ENCODE peak calls at places on chromosomes 4 and X, in ten cellular contexts. J is Right ventricle myocardium superior; T is hypothalamus; D is amygdala; C is mesenchymal stem cell; X is amniotic stem cell; O is AG04450; L is choroid plexus epithelial cell; Q is activated CD4-positive, alpha-beta T cell treated with anti-CD3 and anti-CD28 coated beads, Interleukin-2, amount 10 ng/mL, durations not matched to agents 7 days and 5 days; R is NCI-H2029. Y is an unnamed sample.

GRCh38 chr4:98558366-98558765 is 100.0 kb downstream of the TSPAN5 start:
- DNase-seq in J (no peak), T (no peak), D (no peak), C (no peak), X (no peak), O (no peak), L (no peak), Q (no peak), R (no peak), Y (no peak)

GRCh38 chrX:120365968-120366367 is 4.1 kb downstream of the ATP1B4 start:
- DNase-seq in J (no peak), T (no peak), D (no peak), C (no peak), X (no peak), O (no peak), L (no peak), Q (no peak), R (no peak), Y (no peak)

GRCh38 chr4:111398906-111399330 is 746.3 kb upstream of the FAM241A start:
- DNase-seq in J (no peak), T (no peak), D (no peak), C (no peak), X (no peak), O (no peak), L (peak), Q (no peak), R (no peak), Y (no peak)

GRCh38 chrX:133783273-133783672 is 202.1 kb downstream of the GPC3 start:
- DNase-seq in J (no peak), T (no peak), D (no peak), C (no peak), X (no peak), O (no peak), L (no peak), Q (no peak), R (no peak), Y (no peak)

GRCh38 chrX:51332188-51332942 is at the start of gene NUDT10:
- DNase-seq in J (peak), T (peak), D (peak), C (peak), X (no peak), O (no peak), L (peak), Q (peak), R (no peak), Y (no peak)

GRCh38 chr4:647481-647880 is 22.1 kb downstream of the PDE6B start:
- DNase-seq in J (peak), T (no peak), D (no peak), C (no peak), X (no peak), O (no peak), L (no peak), Q (no peak), R (no peak), Y (no peak)

GRCh38 chr4:81165853-81166430 is 49.1 kb downstream of the PRKG2 start:
- DNase-seq in J (no peak), T (no peak), D (no peak), C (no peak), X (no peak), O (no peak), L (peak), Q (no peak), R (no peak), Y (peak)

GRCh38 chr4:111267786-111268185 is 644.9 kb upstream of the PITX2 start:
- DNase-seq in J (no peak), T (no peak), D (no peak), C (no peak), X (no peak), O (no peak), L (no peak), Q (no peak), R (no peak), Y (no peak)

GRCh38 chr4:110823251-110823650 is 200.4 kb upstream of the PITX2 start:
- DNase-seq in J (no peak), T (no peak), D (no peak), C (peak), X (no peak), O (no peak), L (no peak), Q (no peak), R (no peak), Y (no peak)

GRCh38 chr4:112109455-112110425 is 35.5 kb upstream of the FAM241A start:
- DNase-seq in J (no peak), T (no peak), D (no peak), C (peak), X (no peak), O (no peak), L (peak), Q (no peak), R (no peak), Y (peak)

GRCh38 chr4:183544109-183544508 is 39.3 kb downstream of the ING2 start:
- DNase-seq in J (no peak), T (no peak), D (no peak), C (no peak), X (no peak), O (no peak), L (peak), Q (no peak), R (no peak), Y (no peak)

GRCh38 chrX:74449322-74449936 is 28.1 kb downstream of the SLC16A2 start:
- DNase-seq in J (no peak), T (no peak), D (no peak), C (no peak), X (no peak), O (no peak), L (peak), Q (peak), R (no peak), Y (no peak)

GRCh38 chrX:40504801-40505605 is 75.8 kb upstream of the ATP6AP2 start:
- DNase-seq in J (no peak), T (no peak), D (no peak), C (peak), X (peak), O (peak), L (peak), Q (no peak), R (no peak), Y (peak)

GRCh38 chr4:48138936-48139335 is 4.9 kb upstream of the TXK start:
- DNase-seq in J (no peak), T (no peak), D (no peak), C (no peak), X (no peak), O (no peak), L (no peak), Q (peak), R (no peak), Y (no peak)

GRCh38 chr4:186266699-186267467 is 894 bp downstream of the F11 start:
- DNase-seq in J (no peak), T (no peak), D (no peak), C (peak), X (no peak), O (no peak), L (peak), Q (no peak), R (no peak), Y (no peak)

GRCh38 chr4:112881842-112882241 is 167.6 kb upstream of the ANK2 start:
- DNase-seq in J (no peak), T (no peak), D (no peak), C (no peak), X (no peak), O (no peak), L (no peak), Q (no peak), R (no peak), Y (no peak)

GRCh38 chr4:55312491-55313101 is 33.4 kb upstream of the SRD5A3 start:
- DNase-seq in J (no peak), T (no peak), D (no peak), C (peak), X (no peak), O (no peak), L (peak), Q (peak), R (peak), Y (peak)

GRCh38 chr4:114368751-114369150 is 229.9 kb upstream of the UGT8 start:
- DNase-seq in J (no peak), T (no peak), D (no peak), C (peak), X (no peak), O (no peak), L (no peak), Q (no peak), R (no peak), Y (no peak)

GRCh38 chrX:81377329-81377728 is 175.4 kb downstream of the SH3BGRL start:
- DNase-seq in J (no peak), T (no peak), D (no peak), C (peak), X (no peak), O (peak), L (peak), Q (no peak), R (no peak), Y (peak)

GRCh38 chrX:2451456-2452316 is 49.1 kb downstream of the DHRSX start:
- DNase-seq in J (no peak), T (no peak), D (no peak), C (peak), X (no peak), O (no peak), L (peak), Q (no peak), R (no peak), Y (peak)

GRCh38 chrX:111348363-111348927 is 63.5 kb downstream of the DCX start:
- DNase-seq in J (peak), T (no peak), D (no peak), C (no peak), X (no peak), O (no peak), L (no peak), Q (no peak), R (no peak), Y (no peak)

GRCh38 chr4:56786955-56787354 is 34.5 kb downstream of the SPINK2 start:
- DNase-seq in J (peak), T (no peak), D (no peak), C (peak), X (peak), O (peak), L (peak), Q (no peak), R (peak), Y (peak)

GRCh38 chr4:153922148-153922547 is 133.3 kb upstream of the SFRP2 start:
- DNase-seq in J (no peak), T (no peak), D (no peak), C (no peak), X (no peak), O (no peak), L (no peak), Q (no peak), R (no peak), Y (no peak)

GRCh38 chr4:31134720-31135119 is 414.6 kb downstream of the PCDH7 start:
- DNase-seq in J (no peak), T (no peak), D (no peak), C (no peak), X (no peak), O (no peak), L (no peak), Q (no peak), R (no peak), Y (no peak)

GRCh38 chr4:159227378-159227777 is 124.5 kb downstream of the RAPGEF2 start:
- DNase-seq in J (no peak), T (no peak), D (no peak), C (peak), X (no peak), O (no peak), L (peak), Q (no peak), R (no peak), Y (no peak)

GRCh38 chr4:11628093-11628725 is 199.5 kb upstream of the HS3ST1 start:
- DNase-seq in J (no peak), T (no peak), D (no peak), C (peak), X (no peak), O (peak), L (peak), Q (no peak), R (no peak), Y (peak)

GRCh38 chr4:110589297-110589696 is 33.6 kb downstream of the PITX2 start:
- DNase-seq in J (no peak), T (no peak), D (no peak), C (peak), X (no peak), O (no peak), L (peak), Q (no peak), R (no peak), Y (peak)